ENCODE peak calls at places on chromosomes 16 and 17, in ten cellular contexts. X is neural progenitor cell; K is colonic mucosa; V is body of pancreas; F is Peyer's patch; G is keratinocyte; D is stomach; E is CD8-positive, alpha-beta T cell; O is Caco-2; B is ovary. Q is an unnamed sample. For H3K4me1, the result is how much of the 10 kb centered on the place peaks cover.

GRCh38 chr17:13584701-13585080 is 17.0 kb downstream of the HS3ST3A1 start:
- DNase-seq in V (no peak), E (no peak), K (no peak), O (no peak), B (no peak), G (no peak), F (no peak), D (no peak), X (no peak), Q (no peak)

GRCh38 chr17:68175416-68175815 is 72.4 kb upstream of the AMZ2 start:
- DNase-seq in F (no peak), D (no peak), E (no peak), K (no peak), O (no peak), X (no peak), B (no peak), V (no peak), G (no peak), Q (no peak)

GRCh38 chr17:41967141-41967920 is 736 bp downstream of the CNP start:
- DNase-seq in O (no peak), V (peak), E (no peak), X (no peak), D (no peak), G (no peak), B (peak), K (peak), F (no peak), Q (peak)

GRCh38 chr16:26889751-26890150 is 177.0 kb upstream of the C16orf82 start:
- DNase-seq in G (no peak), B (no peak), X (no peak), V (no peak), O (no peak), E (no peak), F (no peak), K (no peak), D (no peak), Q (no peak)

GRCh38 chr17:156094-156621 is 18.8 kb downstream of the SCGB1C2 start:
- DNase-seq in E (no peak), V (no peak), D (no peak), K (no peak), X (no peak), F (no peak), B (no peak), O (no peak), G (no peak), Q (no peak)

GRCh38 chr16:318628-319027 is 33.9 kb downstream of the AXIN1 start:
- DNase-seq in G (no peak), X (peak), D (no peak), E (no peak), V (no peak), K (no peak), B (no peak), O (peak), F (no peak), Q (no peak)

GRCh38 chr17:67784364-67785121 is 40.8 kb upstream of the BPTF start:
- DNase-seq in O (no peak), B (no peak), F (no peak), X (no peak), E (no peak), D (peak), K (no peak), G (no peak), V (no peak), Q (no peak)

GRCh38 chr16:80997139-80997798 is 9.4 kb downstream of the CMC2 start:
- DNase-seq in G (no peak), O (peak), B (no peak), E (no peak), K (no peak), X (no peak), D (no peak), V (no peak), F (no peak), Q (no peak)

GRCh38 chr16:56883586-56883985 is 18.6 kb downstream of the SLC12A3 start:
- DNase-seq in B (no peak), F (no peak), K (no peak), O (no peak), X (no peak), D (no peak), V (no peak), G (no peak), E (no peak), Q (no peak)

GRCh38 chr16:5502467-5502869 is 404.9 kb upstream of the EEF2KMT start:
- DNase-seq in V (no peak), G (no peak), K (no peak), O (peak), F (no peak), E (no peak), B (no peak), X (peak), D (no peak), Q (peak)

GRCh38 chr17:66577041-66577440 is 257.9 kb upstream of the CACNG5 start:
- DNase-seq in V (no peak), E (no peak), D (no peak), B (no peak), O (no peak), F (no peak), G (no peak), K (no peak), X (no peak), Q (no peak)

DNA sequence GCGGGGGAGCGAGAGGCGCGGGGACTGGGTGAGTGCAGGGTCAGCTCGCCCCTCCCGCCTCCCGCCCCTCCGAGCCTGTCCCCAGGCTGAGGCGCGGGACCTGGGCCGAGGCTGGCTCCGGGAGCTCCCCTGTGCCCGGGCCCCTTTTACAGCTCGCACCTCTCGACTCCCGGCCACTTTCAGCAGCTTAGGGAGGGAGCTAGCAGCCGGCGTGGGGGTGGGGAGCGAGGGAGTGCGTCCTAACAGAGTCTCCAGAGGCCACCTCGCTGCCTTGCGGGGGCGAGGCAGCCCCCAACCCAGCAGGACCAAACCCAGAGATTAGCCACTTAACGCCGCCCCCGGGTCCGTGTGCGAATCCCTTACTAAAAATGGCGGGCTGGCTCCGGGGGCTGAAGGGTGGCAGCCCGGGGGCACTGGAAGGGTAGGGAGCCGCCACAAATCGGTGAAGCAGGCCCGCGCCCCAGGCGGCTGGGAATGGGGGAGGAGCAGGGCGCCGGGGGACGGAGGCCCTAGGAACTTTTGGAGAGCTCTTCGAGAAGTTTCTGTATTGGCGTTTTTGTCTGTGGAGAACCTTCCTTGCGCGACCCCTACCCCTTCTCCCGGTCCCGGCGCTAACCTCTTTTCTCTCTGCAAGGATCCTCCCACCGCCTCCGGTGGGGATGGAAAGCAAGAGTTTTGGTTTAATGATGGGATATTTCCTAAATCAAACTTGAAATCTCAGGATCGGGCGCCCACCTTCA is 601 bp upstream of the IRX3 start:
- DNase-seq in O (no peak), X (no peak), K (no peak), G (no peak), D (no peak), V (no peak), F (no peak), E (no peak), B (peak), Q (no peak)
- H3K4me1 ChIP-seq in O (under half), X (under half), K (under half), G (under half), D (under half), V (half or more), F (under half), E (under half), B (under half), Q (under half)

GRCh38 chr17:78122221-78122990 is 6.1 kb downstream of the TMC6 start:
- DNase-seq in X (no peak), B (no peak), G (no peak), V (no peak), D (no peak), E (no peak), F (no peak), O (no peak), K (no peak), Q (peak)

GRCh38 chr17:78120971-78121800 is 7.4 kb downstream of the TMC6 start:
- DNase-seq in O (no peak), F (no peak), B (no peak), E (no peak), D (no peak), X (no peak), G (no peak), V (no peak), K (no peak), Q (no peak)

GRCh38 chr17:78121801-78122220 is 6.7 kb downstream of the TMC6 start:
- DNase-seq in O (no peak), V (no peak), D (no peak), E (no peak), B (no peak), F (no peak), K (no peak), G (no peak), X (no peak), Q (no peak)

GRCh38 chr17:78118801-78119241 is 9.7 kb downstream of the TMC6 start:
- DNase-seq in X (no peak), D (no peak), O (no peak), K (no peak), F (no peak), G (no peak), V (no peak), B (no peak), E (no peak), Q (peak)

DNA sequence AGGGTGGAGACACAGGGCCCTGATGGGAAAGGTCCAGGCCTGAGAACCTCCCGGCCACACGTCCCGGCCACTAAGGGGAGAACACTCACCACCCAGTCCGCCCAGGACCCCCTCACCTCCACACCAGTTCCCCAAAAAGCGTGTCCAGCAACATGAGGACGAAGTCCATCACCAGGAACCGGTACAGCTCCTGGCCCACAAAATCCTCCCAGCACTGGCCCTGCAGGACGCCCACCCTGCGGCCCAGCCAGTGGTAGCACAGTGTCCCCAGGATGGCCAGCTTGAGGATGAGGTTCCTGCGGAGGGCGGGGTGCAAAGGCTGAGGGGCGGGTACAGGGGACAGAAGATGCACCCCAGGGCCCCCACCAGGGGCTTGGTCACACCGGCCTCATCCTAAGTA is 8.0 kb downstream of the TMC6 start:
- DNase-seq in X (no peak), B (no peak), V (no peak), G (no peak), O (no peak), E (no peak), D (no peak), K (no peak), F (no peak), Q (no peak)
- H3K4me3 ChIP-seq in X (no peak), B (no peak), V (no peak), G (no peak), O (no peak), E (peak), D (no peak), K (no peak), F (peak), Q (no peak)

GRCh38 chr17:63774141-63774981 is at the start of gene DDX42:
- DNase-seq in O (peak), F (peak), V (peak), G (no peak), D (peak), B (peak), K (peak), E (peak), X (peak), Q (peak)

GRCh38 chr17:63772801-63773271 is 561 bp downstream of the CCDC47 start:
- DNase-seq in E (no peak), F (no peak), D (no peak), V (no peak), G (no peak), K (peak), B (no peak), O (no peak), X (peak), Q (peak)

GRCh38 chr17:63774982-63775290 is 966 bp downstream of the DDX42 start:
- DNase-seq in D (no peak), X (peak), G (no peak), F (no peak), O (no peak), K (no peak), B (no peak), E (no peak), V (no peak), Q (no peak)

GRCh38 chr17:63773272-63774140 is at the start of gene CCDC47:
- DNase-seq in V (peak), O (peak), G (peak), K (peak), X (peak), F (peak), B (peak), D (peak), E (peak), Q (peak)

DNA sequence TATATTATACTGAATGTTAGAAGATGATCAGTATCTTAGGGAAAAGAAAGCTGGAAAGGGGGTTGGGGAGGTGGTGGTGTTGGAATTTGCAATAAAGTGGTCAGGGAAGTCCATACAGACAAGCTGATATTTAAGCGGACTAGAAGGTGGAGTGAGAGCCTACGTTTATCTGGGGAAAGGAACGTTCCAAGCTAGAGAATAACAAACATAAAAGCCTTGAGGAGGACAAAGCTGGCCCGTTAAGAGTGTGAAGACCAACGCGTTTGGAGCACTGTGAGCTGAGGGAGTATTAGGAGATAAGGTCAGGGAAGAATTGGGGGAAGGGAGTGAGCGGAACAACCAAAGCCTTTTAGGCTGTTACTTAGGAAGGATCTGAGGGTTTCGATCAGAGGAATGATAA is 1.4 kb downstream of the DDX42 start:
- DNase-seq in K (no peak), G (no peak), E (no peak), B (no peak), O (no peak), X (peak), F (no peak), D (no peak), V (no peak), Q (no peak)
- H3K4me1 ChIP-seq in K (under half), G (under half), E (under half), B (under half), O (under half), X (under half), F (under half), D (under half), V (half or more), Q (under half)

GRCh38 chr17:81003711-81004335 is 12.2 kb downstream of the CHMP6 start:
- DNase-seq in K (peak), E (no peak), V (no peak), F (peak), O (no peak), D (no peak), G (no peak), X (peak), B (no peak), Q (peak)
- H3K4me3 ChIP-seq in K (peak), E (peak), V (no peak), F (peak), O (peak), D (peak), G (no peak), X (peak), B (peak), Q (no peak)

GRCh38 chr17:76796081-76796480 is 58.2 kb downstream of the MFSD11 start:
- DNase-seq in B (no peak), D (no peak), F (no peak), X (no peak), V (no peak), O (no peak), E (no peak), K (no peak), G (no peak), Q (no peak)
- H3K4me1 ChIP-seq in B (under half), D (under half), F (under half), X (under half), V (under half), O (under half), E (under half), K (under half), G (under half), Q (under half)

Q was measured in mucosa of descending colon.